ENCODE peak calls at places on chromosomes 16 and 17, in ten cellular contexts. K, H, N, X, W, D, I, V, O and J are unnamed samples.

GRCh38 chr17:72053069-72053846 is 67.6 kb upstream of the SOX9 start:
- DNase-seq in K (no peak), H (no peak), N (no peak), X (peak), W (no peak), D (no peak), I (no peak), V (no peak), O (no peak), J (no peak)

GRCh38 chr17:43021739-43022512 is at the start of gene VAT1:
- DNase-seq in K (peak), H (peak), N (peak), X (peak), W (peak), D (peak), I (peak), V (no peak), O (peak), J (peak)

GRCh38 chr16:19294156-19294649 is 8.7 kb downstream of the CLEC19A start:
- DNase-seq in K (no peak), H (peak), N (no peak), X (no peak), W (peak), D (peak), I (no peak), V (peak), O (no peak), J (peak)

GRCh38 chr16:10921536-10922327 is 20.5 kb downstream of the DEXI start:
- DNase-seq in K (no peak), H (no peak), N (no peak), X (no peak), W (no peak), D (no peak), I (no peak), V (no peak), O (no peak), J (no peak)

GRCh38 chr16:73196670-73197069 is 148.7 kb upstream of the ZFHX3 start:
- DNase-seq in K (peak), H (peak), N (peak), X (peak), W (peak), D (peak), I (peak), V (peak), O (peak), J (peak)

GRCh38 chr17:1201132-1201702 is 21.4 kb upstream of the ABR start:
- DNase-seq in K (no peak), H (no peak), N (no peak), X (no peak), W (no peak), D (no peak), I (no peak), V (no peak), O (no peak), J (peak)

GRCh38 chr17:73624496-73624988 is 19.7 kb downstream of the SDK2 start:
- DNase-seq in K (no peak), H (no peak), N (no peak), X (no peak), W (no peak), D (no peak), I (no peak), V (no peak), O (no peak), J (no peak)

GRCh38 chr16:52976539-52977167 is 76.0 kb downstream of the CHD9NB start:
- DNase-seq in K (no peak), H (no peak), N (peak), X (peak), W (no peak), D (no peak), I (no peak), V (no peak), O (no peak), J (peak)

GRCh38 chr16:30187971-30188561 is 4.7 kb downstream of the CORO1A start:
- DNase-seq in K (no peak), H (no peak), N (no peak), X (no peak), W (peak), D (peak), I (no peak), V (no peak), O (no peak), J (peak)

GRCh38 chr16:3646348-3646920 is 8.1 kb upstream of the DNASE1 start:
- DNase-seq in K (no peak), H (no peak), N (no peak), X (no peak), W (no peak), D (no peak), I (peak), V (no peak), O (no peak), J (no peak)

GRCh38 chr17:82795615-82796014 is 43.8 kb downstream of the TBCD start:
- DNase-seq in K (no peak), H (no peak), N (no peak), X (no peak), W (no peak), D (no peak), I (no peak), V (no peak), O (no peak), J (no peak)